ENCODE peak calls at places on chromosome 2, in seven cellular contexts. One of them, this sample, is unnamed.

GRCh38 chr2:173657996-173658717 is 303.5 kb downstream of the CDCA7 start:
- DNase-seq in ELR: peak
- DNase-seq in C1 segment of cervical spinal cord: no peak
- DNase-seq in NCI-H774: no peak
- DNase-seq in activated CD8-positive, alpha-beta memory T cell treated with anti-CD3 and anti-CD28 coated beads, Interleukin-2, amount 10 ng/mL, durations not matched to agents 7 days and 5 days: no peak
- DNase-seq in A673: peak
- DNase-seq in A172: peak
- DNase-seq in this sample: peak

GRCh38 chr2:71603311-71603794 is 150.0 kb downstream of the DYSF start:
- DNase-seq in ELR: no peak
- DNase-seq in C1 segment of cervical spinal cord: no peak
- DNase-seq in NCI-H774: no peak
- DNase-seq in activated CD8-positive, alpha-beta memory T cell treated with anti-CD3 and anti-CD28 coated beads, Interleukin-2, amount 10 ng/mL, durations not matched to agents 7 days and 5 days: no peak
- DNase-seq in A673: no peak
- DNase-seq in A172: peak
- DNase-seq in this sample: no peak

GRCh38 chr2:62163834-62164233 is 32.1 kb upstream of the B3GNT2 start:
- DNase-seq in ELR: no peak
- DNase-seq in C1 segment of cervical spinal cord: no peak
- DNase-seq in NCI-H774: no peak
- DNase-seq in activated CD8-positive, alpha-beta memory T cell treated with anti-CD3 and anti-CD28 coated beads, Interleukin-2, amount 10 ng/mL, durations not matched to agents 7 days and 5 days: no peak
- DNase-seq in A673: no peak
- DNase-seq in A172: no peak
- DNase-seq in this sample: no peak

GRCh38 chr2:112138143-112139032 is at the start of gene FBLN7:
- DNase-seq in ELR: peak
- DNase-seq in C1 segment of cervical spinal cord: no peak
- DNase-seq in NCI-H774: peak
- DNase-seq in activated CD8-positive, alpha-beta memory T cell treated with anti-CD3 and anti-CD28 coated beads, Interleukin-2, amount 10 ng/mL, durations not matched to agents 7 days and 5 days: no peak
- DNase-seq in A673: peak
- DNase-seq in A172: no peak
- DNase-seq in this sample: no peak

GRCh38 chr2:128408349-128409305 is 90.0 kb upstream of the HS6ST1 start:
- DNase-seq in ELR: peak
- DNase-seq in C1 segment of cervical spinal cord: no peak
- DNase-seq in NCI-H774: no peak
- DNase-seq in activated CD8-positive, alpha-beta memory T cell treated with anti-CD3 and anti-CD28 coated beads, Interleukin-2, amount 10 ng/mL, durations not matched to agents 7 days and 5 days: peak
- DNase-seq in A673: peak
- DNase-seq in A172: peak
- DNase-seq in this sample: peak

GRCh38 chr2:223635080-223635479 is 32.9 kb upstream of the SCG2 start:
- DNase-seq in ELR: no peak
- DNase-seq in C1 segment of cervical spinal cord: no peak
- DNase-seq in NCI-H774: no peak
- DNase-seq in activated CD8-positive, alpha-beta memory T cell treated with anti-CD3 and anti-CD28 coated beads, Interleukin-2, amount 10 ng/mL, durations not matched to agents 7 days and 5 days: no peak
- DNase-seq in A673: no peak
- DNase-seq in A172: no peak
- DNase-seq in this sample: peak

GRCh38 chr2:142867161-142867560 is 10.3 kb upstream of the KYNU start:
- DNase-seq in ELR: peak
- DNase-seq in C1 segment of cervical spinal cord: no peak
- DNase-seq in NCI-H774: no peak
- DNase-seq in activated CD8-positive, alpha-beta memory T cell treated with anti-CD3 and anti-CD28 coated beads, Interleukin-2, amount 10 ng/mL, durations not matched to agents 7 days and 5 days: no peak
- DNase-seq in A673: no peak
- DNase-seq in A172: no peak
- DNase-seq in this sample: no peak

GRCh38 chr2:112163541-112163981 is 25.4 kb downstream of the FBLN7 start:
- DNase-seq in ELR: no peak
- DNase-seq in C1 segment of cervical spinal cord: no peak
- DNase-seq in NCI-H774: no peak
- DNase-seq in activated CD8-positive, alpha-beta memory T cell treated with anti-CD3 and anti-CD28 coated beads, Interleukin-2, amount 10 ng/mL, durations not matched to agents 7 days and 5 days: no peak
- DNase-seq in A673: no peak
- DNase-seq in A172: no peak
- DNase-seq in this sample: no peak

GRCh38 chr2:47688561-47688960 is 94.4 kb upstream of the MSH6 start:
- DNase-seq in ELR: no peak
- DNase-seq in C1 segment of cervical spinal cord: no peak
- DNase-seq in NCI-H774: peak
- DNase-seq in activated CD8-positive, alpha-beta memory T cell treated with anti-CD3 and anti-CD28 coated beads, Interleukin-2, amount 10 ng/mL, durations not matched to agents 7 days and 5 days: no peak
- DNase-seq in A673: peak
- DNase-seq in A172: no peak
- DNase-seq in this sample: no peak

GRCh38 chr2:238914648-238915015 is 66.7 kb downstream of the TWIST2 start:
- DNase-seq in ELR: peak
- DNase-seq in C1 segment of cervical spinal cord: no peak
- DNase-seq in NCI-H774: no peak
- DNase-seq in activated CD8-positive, alpha-beta memory T cell treated with anti-CD3 and anti-CD28 coated beads, Interleukin-2, amount 10 ng/mL, durations not matched to agents 7 days and 5 days: no peak
- DNase-seq in A673: no peak
- DNase-seq in A172: peak
- DNase-seq in this sample: no peak

GRCh38 chr2:71473346-71474035 is 20.1 kb downstream of the DYSF start:
- DNase-seq in ELR: no peak
- DNase-seq in C1 segment of cervical spinal cord: no peak
- DNase-seq in NCI-H774: no peak
- DNase-seq in activated CD8-positive, alpha-beta memory T cell treated with anti-CD3 and anti-CD28 coated beads, Interleukin-2, amount 10 ng/mL, durations not matched to agents 7 days and 5 days: no peak
- DNase-seq in A673: no peak
- DNase-seq in A172: no peak
- DNase-seq in this sample: no peak

GRCh38 chr2:127387655-127388422 is at the start of gene MAP3K2:
- DNase-seq in ELR: peak
- DNase-seq in C1 segment of cervical spinal cord: peak
- DNase-seq in NCI-H774: peak
- DNase-seq in activated CD8-positive, alpha-beta memory T cell treated with anti-CD3 and anti-CD28 coated beads, Interleukin-2, amount 10 ng/mL, durations not matched to agents 7 days and 5 days: peak
- DNase-seq in A673: peak
- DNase-seq in A172: peak
- DNase-seq in this sample: peak

GRCh38 chr2:238869293-238870124 is 21.6 kb downstream of the TWIST2 start:
- DNase-seq in ELR: peak
- DNase-seq in C1 segment of cervical spinal cord: no peak
- DNase-seq in NCI-H774: no peak
- DNase-seq in activated CD8-positive, alpha-beta memory T cell treated with anti-CD3 and anti-CD28 coated beads, Interleukin-2, amount 10 ng/mL, durations not matched to agents 7 days and 5 days: no peak
- DNase-seq in A673: no peak
- DNase-seq in A172: no peak
- DNase-seq in this sample: peak

GRCh38 chr2:156343940-156344301 is 11.4 kb upstream of the NR4A2 start:
- DNase-seq in ELR: peak
- DNase-seq in C1 segment of cervical spinal cord: no peak
- DNase-seq in NCI-H774: no peak
- DNase-seq in activated CD8-positive, alpha-beta memory T cell treated with anti-CD3 and anti-CD28 coated beads, Interleukin-2, amount 10 ng/mL, durations not matched to agents 7 days and 5 days: no peak
- DNase-seq in A673: no peak
- DNase-seq in A172: peak
- DNase-seq in this sample: no peak